ENCODE peak calls at places on chromosomes 2 and 18, in four cellular contexts. M, N, O and E are unnamed samples.

GRCh38 chr2:230677182-230677946 is 35.3 kb upstream of the CAB39 start:
- DNase-seq in N (no peak), O (no peak), M (no peak), E (no peak)

GRCh38 chr18:59593291-59593717 is 103.9 kb downstream of the CCBE1 start:
- DNase-seq in O (no peak), M (no peak), N (no peak), E (peak; percentile 85)

GRCh38 chr2:223052710-223053261 is 796 bp downstream of the KCNE4 start:
- DNase-seq in N (no peak), O (no peak), M (no peak), E (no peak)

GRCh38 chr2:71930073-71930681 is 217.5 kb downstream of the CYP26B1 start:
- DNase-seq in M (no peak), N (no peak), O (no peak), E (peak; percentile 71)

GRCh38 chr2:231041061-231041689 is 3.9 kb downstream of the C2orf72 start:
- DNase-seq in N (peak; percentile 11), O (no peak), M (no peak), E (no peak)

GRCh38 chr2:127575185-127575765 is 39.8 kb downstream of the MYO7B start:
- DNase-seq in N (no peak), M (no peak), O (no peak), E (no peak)

GRCh38 chr2:25274868-25275574 is 66.7 kb downstream of the DNMT3A start:
- DNase-seq in O (no peak), N (no peak), M (no peak), E (no peak)

GRCh38 chr18:36025025-36025424 is 42.3 kb downstream of the RPRD1A start:
- DNase-seq in M (no peak), O (no peak), N (no peak), E (peak; percentile 50)

GRCh38 chr2:45739796-45740485 is 88.5 kb downstream of the PRKCE start:
- DNase-seq in M (no peak), O (no peak), N (no peak), E (no peak)

GRCh38 chr2:46276652-46277051 is 20.6 kb upstream of the EPAS1 start:
- DNase-seq in N (peak; percentile 47), O (no peak), M (no peak), E (no peak)

GRCh38 chr2:166361351-166362153 is 14.2 kb downstream of the SCN9A start:
- DNase-seq in N (peak; percentile 29), O (no peak), M (no peak), E (no peak)

GRCh38 chr2:64145119-64145518 is 899 bp upstream of the PELI1 start:
- DNase-seq in M (no peak), O (no peak), N (no peak), E (no peak)

GRCh38 chr2:43518182-43518581 is 77.7 kb downstream of the THADA start:
- DNase-seq in O (no peak), M (no peak), N (no peak), E (no peak)

GRCh38 chr2:182506606-182507005 is 79.8 kb upstream of the PDE1A start:
- DNase-seq in O (no peak), M (no peak), N (peak; percentile 96), E (no peak)

GRCh38 chr2:105761931-105762515 is 17.3 kb downstream of the NCK2 start:
- DNase-seq in O (no peak), M (no peak), N (peak; percentile 49), E (no peak)

GRCh38 chr2:222598611-222599010 is 57.3 kb downstream of the FARSB start:
- DNase-seq in N (no peak), O (no peak), M (no peak), E (no peak)

GRCh38 chr2:241445426-241445825 is 63.0 kb downstream of the STK25 start:
- DNase-seq in N (no peak), O (no peak), M (no peak), E (no peak)

GRCh38 chr2:192669505-192670082 is 474.9 kb upstream of the TMEFF2 start:
- DNase-seq in M (no peak), N (no peak), O (no peak), E (no peak)

GRCh38 chr2:197113221-197113831 is 186.8 kb upstream of the PGAP1 start:
- DNase-seq in N (no peak), O (no peak), M (no peak), E (no peak)

GRCh38 chr2:7844414-7844961 is 837.4 kb upstream of the ID2 start:
- DNase-seq in M (no peak), O (no peak), N (no peak), E (no peak)

GRCh38 chr18:3595282-3596273 is 145.6 kb downstream of the TGIF1 start:
- DNase-seq in O (peak; percentile 99), M (no peak), N (peak; percentile 92), E (peak; percentile 88)

GRCh38 chr2:241598487-241598886 is 38.5 kb downstream of the THAP4 start:
- DNase-seq in N (no peak), O (no peak), M (no peak), E (no peak)

GRCh38 chr18:7457276-7457675 is 109.8 kb upstream of the PTPRM start:
- DNase-seq in O (no peak), N (no peak), M (no peak), E (no peak)

GRCh38 chr2:26850002-26850431 is 2.1 kb downstream of the DPYSL5 start:
- DNase-seq in M (no peak), O (no peak), N (no peak), E (no peak)

GRCh38 chr2:172484253-172484652 is 56.9 kb downstream of the ITGA6 start:
- DNase-seq in O (no peak), N (no peak), M (no peak), E (no peak)
- TF ChIP-seq CTCF in O (peak; percentile 35), N (peak; percentile 35), M (no peak), E (peak; percentile 41)

DNA sequence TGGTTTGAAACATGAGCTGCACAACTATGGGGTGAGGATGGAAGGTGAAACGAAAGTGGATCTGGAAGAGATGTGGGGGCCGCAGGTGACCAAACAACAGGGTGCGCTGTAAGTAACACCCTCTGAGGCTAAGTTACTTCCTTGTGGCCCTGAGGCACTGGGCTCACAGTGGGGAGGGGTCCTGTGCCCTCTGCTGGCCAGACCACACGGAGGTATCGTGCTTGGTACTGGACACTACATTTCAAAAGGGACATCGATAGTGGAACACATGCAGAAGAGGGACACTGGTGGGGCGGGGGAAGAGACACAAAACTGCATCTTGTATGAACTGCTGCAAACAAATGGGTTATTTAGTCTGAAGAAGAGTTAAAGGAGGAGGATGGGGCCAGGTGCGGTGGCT is 110.6 kb downstream of the CLIP4 start:
- DNase-seq in M (no peak), N (no peak), O (no peak), E (no peak)
- TF ChIP-seq CTCF in M (no peak), N (no peak), O (no peak), E (no peak)

GRCh38 chr2:20855456-20855855 is 32.6 kb upstream of the LDAH start:
- DNase-seq in O (no peak), M (no peak), N (no peak), E (no peak)

GRCh38 chr2:20852139-20852538 is 29.2 kb upstream of the LDAH start:
- DNase-seq in O (no peak), M (no peak), N (no peak), E (no peak)

GRCh38 chr2:20852670-20853069 is 29.8 kb upstream of the LDAH start:
- DNase-seq in O (no peak), M (no peak), N (no peak), E (no peak)
- TF ChIP-seq CTCF in O (no peak), M (no peak), N (no peak), E (no peak)

GRCh38 chr2:155203187-155203586 is 504.7 kb downstream of the KCNJ3 start:
- DNase-seq in M (no peak), N (no peak), O (no peak), E (no peak)
- TF ChIP-seq CTCF in M (no peak), N (no peak), O (no peak), E (no peak)

GRCh38 chr2:69238449-69239031 is 148.5 kb downstream of the GFPT1 start:
- DNase-seq in M (no peak), O (no peak), N (no peak), E (peak; percentile 89)
- TF ChIP-seq CTCF in M (no peak), O (no peak), N (no peak), E (peak; percentile 13)

GRCh38 chr2:86375623-86376022 is 38.2 kb upstream of the REEP1 start:
- DNase-seq in O (no peak), N (no peak), M (no peak), E (no peak)
- TF ChIP-seq CTCF in O (no peak), N (no peak), M (no peak), E (no peak)

DNA sequence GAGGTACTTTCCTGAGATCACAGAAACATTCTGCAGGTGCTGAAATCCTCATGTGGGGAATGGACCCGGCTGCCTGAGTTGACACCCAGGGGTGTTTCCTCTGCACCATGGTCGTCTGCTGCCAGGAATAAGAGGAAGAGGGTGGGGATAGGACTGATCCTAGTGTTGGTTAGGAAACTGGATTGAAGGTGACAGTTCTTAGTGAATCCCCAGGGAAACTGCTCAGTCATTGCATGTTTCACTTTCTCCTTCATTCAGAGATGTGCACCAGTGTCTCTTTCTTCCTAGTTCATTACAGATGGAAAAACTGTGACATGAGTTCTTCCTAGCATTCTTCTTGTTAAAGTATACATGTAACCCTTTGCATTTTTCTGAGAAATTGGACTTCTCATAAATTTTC is 294.3 kb downstream of the PTGR3 start:
- DNase-seq in M (no peak), N (no peak), O (no peak), E (no peak)
- TF ChIP-seq CTCF in M (no peak), N (no peak), O (no peak), E (no peak)

GRCh38 chr2:117056376-117056748 is 758.1 kb upstream of the DDX18 start:
- DNase-seq in N (no peak), O (no peak), M (no peak), E (no peak)
- TF ChIP-seq CTCF in N (no peak), O (peak; percentile 2), M (no peak), E (no peak)

GRCh38 chr2:169225233-169225750 is 137.0 kb downstream of the LRP2 start:
- DNase-seq in N (no peak), M (no peak), O (no peak), E (no peak)

GRCh38 chr2:169222665-169223064 is 139.7 kb downstream of the LRP2 start:
- DNase-seq in N (no peak), M (no peak), O (peak; percentile 16), E (no peak)

GRCh38 chr2:169225906-169226305 is 136.4 kb downstream of the LRP2 start:
- DNase-seq in N (no peak), O (peak; percentile 25), M (no peak), E (no peak)

DNA sequence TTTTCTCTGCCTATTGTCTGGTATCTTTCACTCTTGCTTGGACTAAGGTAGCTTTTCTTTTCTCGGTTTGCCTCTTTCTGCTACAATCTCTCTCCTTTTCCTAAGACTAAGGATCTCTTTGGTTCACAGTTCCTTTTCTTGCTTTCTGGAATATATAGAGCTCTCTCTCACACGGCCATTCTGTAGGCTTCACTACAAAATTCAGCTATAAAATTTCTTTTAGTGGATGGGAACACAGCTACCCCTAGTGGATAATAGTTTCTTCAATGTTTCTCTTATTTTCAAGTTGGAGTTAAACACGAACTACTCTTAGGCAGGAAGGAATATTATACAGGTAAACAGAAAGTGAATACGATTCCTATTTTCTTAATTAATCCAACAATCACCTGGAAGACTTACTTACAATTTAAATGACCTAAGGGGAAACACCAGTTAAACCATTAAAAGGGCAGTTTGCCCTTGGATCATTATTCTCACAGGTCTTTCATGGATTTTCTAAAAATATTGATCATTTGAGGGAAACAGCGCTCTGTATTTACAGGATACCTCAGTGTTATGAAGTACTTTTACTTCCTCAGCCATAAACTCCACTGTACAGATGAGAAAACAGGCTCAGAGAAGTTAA is 140.5 kb downstream of the LRP2 start:
- DNase-seq in O (no peak), M (no peak), N (no peak), E (no peak)
- TF ChIP-seq CTCF in O (peak; percentile 40), M (no peak), N (peak; percentile 39), E (peak; percentile 8)